ENCODE peak calls at places on chromosomes 16 and 17, in seven cellular contexts. P is tibial nerve, L is stomach, S is GM12878, Z is transverse colon, H is suprapubic skin, E is sigmoid colon. Y is an unnamed sample.

GRCh38 chr16:82653550-82654511 is 27.1 kb downstream of the CDH13 start:
- DNase-seq in P (no peak), L (no peak), S (peak; percentile 90), Z (no peak), H (no peak), E (peak; percentile 56), Y (no peak)

GRCh38 chr17:64393000-64393402 is 2.3 kb upstream of the PECAM1 start:
- DNase-seq in P (no peak), L (no peak), S (no peak), Z (no peak), H (no peak), E (no peak), Y (no peak)

GRCh38 chr17:39099686-39100293 is 51.6 kb downstream of the PLXDC1 start:
- DNase-seq in P (peak; percentile 41), L (no peak), S (no peak), Z (peak; percentile 26), H (no peak), E (peak; percentile 89), Y (peak; percentile 91)

GRCh38 chr16:46621006-46621629 is at the start of gene SHCBP1:
- DNase-seq in P (peak; percentile 50), L (peak; percentile 76), S (peak; percentile 52), Z (peak; percentile 82), H (peak; percentile 88), E (peak; percentile 88), Y (peak; percentile 83)

GRCh38 chr17:75517277-75517865 is 1.0 kb downstream of the TSEN54 start:
- DNase-seq in P (no peak), L (peak; percentile 42), S (no peak), Z (peak; percentile 76), H (peak; percentile 60), E (no peak), Y (peak; percentile 25)

GRCh38 chr17:64275016-64275415 is 12.0 kb upstream of the TEX2 start:
- DNase-seq in P (no peak), L (no peak), S (no peak), Z (no peak), H (no peak), E (no peak), Y (no peak)

GRCh38 chr17:28693866-28694265 is 17.8 kb downstream of the PROCA1 start:
- DNase-seq in P (no peak), L (no peak), S (no peak), Z (no peak), H (no peak), E (no peak), Y (no peak)

GRCh38 chr17:28916302-28916934 is 13.5 kb upstream of the DHRS13 start:
- DNase-seq in P (no peak), L (peak; percentile 60), S (no peak), Z (no peak), H (no peak), E (no peak), Y (peak; percentile 54)

GRCh38 chr17:61967729-61968128 is 39.9 kb upstream of the INTS2 start:
- DNase-seq in P (no peak), L (no peak), S (no peak), Z (no peak), H (no peak), E (no peak), Y (no peak)

GRCh38 chr16:11610580-11610979 is 23.9 kb upstream of the LITAF start:
- DNase-seq in P (no peak), L (no peak), S (no peak), Z (no peak), H (no peak), E (no peak), Y (no peak)

GRCh38 chr16:11614587-11615175 is 28.0 kb upstream of the LITAF start:
- DNase-seq in P (no peak), L (no peak), S (no peak), Z (no peak), H (no peak), E (no peak), Y (no peak)

GRCh38 chr16:11610121-11610505 is 23.4 kb upstream of the LITAF start:
- DNase-seq in P (no peak), L (no peak), S (no peak), Z (no peak), H (no peak), E (no peak), Y (no peak)

GRCh38 chr16:11613381-11614303 is 26.9 kb upstream of the LITAF start:
- DNase-seq in P (peak; percentile 40), L (peak; percentile 69), S (no peak), Z (peak; percentile 85), H (no peak), E (peak; percentile 81), Y (no peak)

GRCh38 chr16:11612110-11612981 is 25.6 kb upstream of the LITAF start:
- DNase-seq in P (no peak), L (peak; percentile 90), S (no peak), Z (peak; percentile 86), H (no peak), E (no peak), Y (no peak)
- TF ChIP-seq EP300 in P (peak; percentile 17), L (no peak), S (no peak), Z (no peak), H (no peak), E (no peak), Y (no peak)

GRCh38 chr17:1555618-1556471 is 6.7 kb downstream of the PITPNA start:
- DNase-seq in P (no peak), L (no peak), S (peak; percentile 43), Z (peak; percentile 58), H (no peak), E (no peak), Y (no peak)
- H3K4me1 ChIP-seq in P (peaks cover 69% of the 10 kb centered on the region), L (peaks cover 72% of the 10 kb centered on the region), S (peaks cover 39% of the 10 kb centered on the region), Z (peaks cover 29% of the 10 kb centered on the region), H (peaks cover 73% of the 10 kb centered on the region), E (peaks cover 54% of the 10 kb centered on the region), Y (peaks cover 1% of the 10 kb centered on the region)

GRCh38 chr16:533391-534088 is 6.0 kb downstream of the CAPN15 start:
- DNase-seq in P (no peak), L (peak; percentile 77), S (no peak), Z (peak; percentile 85), H (no peak), E (no peak), Y (peak; percentile 67)
- TF ChIP-seq POLR2A in P (no peak), L (no peak), S (no peak), Z (peak; percentile 84), H (no peak), E (no peak), Y (no peak)

GRCh38 chr16:84826558-84826941 is 6.8 kb downstream of the CRISPLD2 start:
- DNase-seq in P (no peak), L (peak; percentile 43), S (no peak), Z (peak; percentile 57), H (no peak), E (peak; percentile 96), Y (peak; percentile 83)
- TF ChIP-seq EP300 in P (no peak), L (peak; percentile 62), S (no peak), Z (peak; percentile 73), H (no peak), E (peak; percentile 93), Y (no peak)

DNA sequence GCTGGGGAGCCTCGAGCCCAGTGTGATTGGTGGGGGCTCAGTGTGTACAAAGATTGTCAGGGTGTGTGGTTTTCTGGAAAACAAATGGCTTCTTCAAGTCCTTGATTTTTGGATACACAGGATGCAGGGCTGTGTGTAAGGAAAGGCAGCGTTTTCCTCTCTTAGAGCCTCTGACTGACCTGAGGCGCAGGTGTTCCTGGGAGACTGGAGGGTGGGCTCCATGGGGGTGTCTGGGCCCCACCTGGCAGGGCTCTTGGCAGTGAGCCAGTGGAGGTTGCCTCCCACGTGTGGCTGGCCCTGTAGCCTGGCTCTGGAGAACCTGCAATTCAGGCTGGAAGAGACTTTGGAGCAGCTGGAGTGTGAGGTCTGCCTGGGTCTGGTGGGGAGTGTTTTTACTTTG is 5.0 kb downstream of the FOXK2 start:
- DNase-seq in P (no peak), L (no peak), S (no peak), Z (no peak), H (no peak), E (no peak), Y (no peak)
- H3K4me1 ChIP-seq in P (peaks cover 80% of the 10 kb centered on the region), L (peaks cover 87% of the 10 kb centered on the region), S (peaks cover 11% of the 10 kb centered on the region), Z (peaks cover 49% of the 10 kb centered on the region), H (peaks cover 73% of the 10 kb centered on the region), E (peaks cover 79% of the 10 kb centered on the region), Y (peaks cover 28% of the 10 kb centered on the region)

GRCh38 chr17:46851029-46851741 is at the start of gene WNT9B:
- DNase-seq in P (no peak), L (peak; percentile 57), S (no peak), Z (peak; percentile 75), H (no peak), E (no peak), Y (no peak)
- TF ChIP-seq POLR2A in P (no peak), L (no peak), S (no peak), Z (no peak), H (no peak), E (no peak), Y (no peak)

DNA sequence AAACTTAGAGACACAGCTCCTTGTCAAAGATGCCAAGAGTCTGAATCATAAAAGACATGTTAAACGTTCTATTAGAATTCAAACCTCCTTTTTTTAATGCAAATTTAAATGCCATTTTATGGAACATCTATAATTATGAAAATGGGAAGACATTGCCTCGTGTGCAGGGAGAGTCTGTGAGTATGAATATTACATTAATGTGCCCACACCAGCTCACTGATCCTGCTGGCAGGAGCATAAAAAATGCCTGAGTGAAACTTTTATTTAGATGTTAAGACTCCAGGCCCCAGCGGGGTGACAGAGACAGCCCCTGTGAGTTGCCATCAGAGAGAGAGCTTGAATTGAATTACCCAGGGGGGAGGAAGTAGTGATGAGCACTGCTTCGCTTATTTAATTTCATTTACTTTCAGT is 84.8 kb downstream of the SNX11 start:
- DNase-seq in P (no peak), L (no peak), S (no peak), Z (no peak), H (no peak), E (no peak), Y (no peak)
- TF ChIP-seq EP300 in P (no peak), L (no peak), S (no peak), Z (no peak), H (no peak), E (no peak), Y (no peak)

GRCh38 chr16:31348578-31348977 is 6.4 kb upstream of the ITGAX start:
- DNase-seq in P (no peak), L (no peak), S (no peak), Z (no peak), H (no peak), E (no peak), Y (no peak)

GRCh38 chr16:31352344-31353115 is 2.4 kb upstream of the ITGAX start:
- DNase-seq in P (no peak), L (no peak), S (no peak), Z (no peak), H (no peak), E (peak; percentile 59), Y (no peak)

GRCh38 chr16:31351937-31352315 is 3.0 kb upstream of the ITGAX start:
- DNase-seq in P (no peak), L (no peak), S (no peak), Z (no peak), H (no peak), E (peak; percentile 40), Y (no peak)

GRCh38 chr16:31351246-31351936 is 3.6 kb upstream of the ITGAX start:
- DNase-seq in P (no peak), L (no peak), S (no peak), Z (no peak), H (no peak), E (no peak), Y (no peak)

GRCh38 chr16:31350275-31351005 is 4.5 kb upstream of the ITGAX start:
- DNase-seq in P (no peak), L (no peak), S (no peak), Z (no peak), H (no peak), E (no peak), Y (no peak)
- H3K4me1 ChIP-seq in P (peaks cover 7% of the 10 kb centered on the region), L (peaks cover 5% of the 10 kb centered on the region), S (peaks cover 59% of the 10 kb centered on the region), Z (no peaks in the 10 kb centered on the region), H (no peaks in the 10 kb centered on the region), E (no peaks in the 10 kb centered on the region), Y (no peaks in the 10 kb centered on the region)

Y was measured in ovary.